ENCODE peak calls at places on chromosome 21, in nine cellular contexts. M is central memory CD4-positive, alpha-beta T cell; I is RPMI7951; D is activated CD8-positive, alpha-beta memory T cell treated with anti-CD3 and anti-CD28 coated beads for 24 hours; H is AG20443; O is NCI-H82; J is GM13977; B is heart right ventricle; L is GM03348. N is an unnamed sample.

GRCh38 chr21:21997390-21998333 is 999.5 kb downstream of the NCAM2 start:
- DNase-seq in M (no peak), I (peak), D (no peak), H (no peak), O (no peak), J (no peak), B (no peak), L (no peak), N (peak)

GRCh38 chr21:36282568-36283230 is 37.3 kb upstream of the MORC3 start:
- DNase-seq in M (no peak), I (peak), D (no peak), H (no peak), O (no peak), J (no peak), B (no peak), L (no peak), N (peak)

GRCh38 chr21:42621166-42621827 is 32.1 kb upstream of the PDE9A start:
- DNase-seq in M (no peak), I (peak), D (no peak), H (no peak), O (no peak), J (no peak), B (no peak), L (no peak), N (no peak)

GRCh38 chr21:44637018-44637850 is at the start of gene KRTAP10-10:
- DNase-seq in M (no peak), I (no peak), D (no peak), H (no peak), O (no peak), J (no peak), B (no peak), L (no peak), N (no peak)

GRCh38 chr21:29961291-29962027 is 21.7 kb upstream of the GRIK1 start:
- DNase-seq in M (no peak), I (no peak), D (no peak), H (no peak), O (no peak), J (no peak), B (no peak), L (no peak), N (no peak)

GRCh38 chr21:42755766-42756579 is 102.6 kb downstream of the PDE9A start:
- DNase-seq in M (no peak), I (no peak), D (no peak), H (no peak), O (no peak), J (no peak), B (no peak), L (no peak), N (no peak)

GRCh38 chr21:36792505-36792967 is 93.6 kb downstream of the SIM2 start:
- DNase-seq in M (no peak), I (peak), D (no peak), H (no peak), O (no peak), J (no peak), B (no peak), L (no peak), N (peak)

GRCh38 chr21:18722193-18722592 is 318.6 kb upstream of the TMPRSS15 start:
- DNase-seq in M (no peak), I (no peak), D (no peak), H (no peak), O (no peak), J (no peak), B (no peak), L (no peak), N (no peak)

GRCh38 chr21:42568377-42568776 is 54.7 kb downstream of the SLC37A1 start:
- DNase-seq in M (no peak), I (no peak), D (peak), H (no peak), O (no peak), J (no peak), B (no peak), L (no peak), N (no peak)

GRCh38 chr21:42423197-42423675 is 19.5 kb downstream of the UBASH3A start:
- DNase-seq in M (peak), I (no peak), D (peak), H (no peak), O (no peak), J (peak), B (no peak), L (no peak), N (no peak)

GRCh38 chr21:27761623-27762022 is 794.7 kb upstream of the ADAMTS5 start:
- DNase-seq in M (no peak), I (no peak), D (no peak), H (no peak), O (no peak), J (no peak), B (no peak), L (no peak), N (no peak)

GRCh38 chr21:46429754-46430681 is 28.7 kb upstream of the DIP2A start:
- DNase-seq in M (no peak), I (no peak), D (no peak), H (no peak), O (no peak), J (no peak), B (no peak), L (no peak), N (no peak)

GRCh38 chr21:32426066-32426465 is 13.6 kb downstream of the EVA1C start:
- DNase-seq in M (no peak), I (no peak), D (no peak), H (no peak), O (no peak), J (no peak), B (no peak), L (no peak), N (no peak)

GRCh38 chr21:43025636-43026180 is 49.9 kb downstream of the CBS start:
- DNase-seq in M (no peak), I (no peak), D (no peak), H (peak), O (no peak), J (no peak), B (no peak), L (peak), N (no peak)